ENCODE peak calls at places on chromosomes 12 and 14, in four cellular contexts. E, T, O and A are unnamed samples.

GRCh38 chr12:125861299-125862281 is 796.4 kb downstream of the AACS start:
- DNase-seq in E (peak; percentile 7), T (peak; percentile 87), O (peak; percentile 42), A (peak; percentile 76)

GRCh38 chr12:67034110-67034879 is 234.9 kb upstream of the CAND1 start:
- DNase-seq in O (peak; percentile 52), T (no peak), E (no peak), A (peak; percentile 35)

GRCh38 chr12:6096527-6096926 is 27.9 kb downstream of the VWF start:
- DNase-seq in E (no peak), O (no peak), T (no peak), A (no peak)

GRCh38 chr12:94244165-94245133 is 96.1 kb downstream of the PLXNC1 start:
- DNase-seq in O (peak; percentile 34), E (peak; percentile 52), T (no peak), A (peak; percentile 88)

GRCh38 chr12:17035372-17035771 is 429.4 kb upstream of the LMO3 start:
- DNase-seq in O (no peak), E (no peak), T (no peak), A (no peak)

GRCh38 chr12:79547735-79548347 is 142.9 kb downstream of the PAWR start:
- DNase-seq in E (peak; percentile 43), O (no peak), T (no peak), A (no peak)

GRCh38 chr12:14284189-14284722 is 81.2 kb upstream of the ATF7IP start:
- DNase-seq in E (no peak), O (no peak), T (no peak), A (no peak)

GRCh38 chr14:103194256-103195045 is 71.2 kb downstream of the TNFAIP2 start:
- DNase-seq in O (no peak), E (no peak), T (no peak), A (no peak)

GRCh38 chr12:34398366-34398705 is 376.0 kb downstream of the ALG10 start:
- DNase-seq in O (peak; percentile 16), T (peak; percentile 63), E (peak; percentile 2), A (peak; percentile 28)

GRCh38 chr14:35400707-35401421 is 3.7 kb downstream of the NFKBIA start:
- DNase-seq in T (no peak), O (no peak), E (peak; percentile 33), A (no peak)

GRCh38 chr14:52279405-52279804 is 11.9 kb downstream of the PTGDR start:
- DNase-seq in O (no peak), E (no peak), T (no peak), A (no peak)

GRCh38 chr12:121223283-121223946 is 13.5 kb downstream of the P2RX4 start:
- DNase-seq in O (peak; percentile 52), T (no peak), E (peak; percentile 70), A (peak; percentile 60)

GRCh38 chr12:115869604-115870003 is 407.9 kb downstream of the MED13L start:
- DNase-seq in T (no peak), O (no peak), E (no peak), A (no peak)

GRCh38 chr12:25861226-25861625 is 97.3 kb upstream of the RASSF8 start:
- DNase-seq in O (no peak), E (no peak), T (no peak), A (no peak)

GRCh38 chr12:32918890-32919791 is 22.6 kb upstream of the PKP2 start:
- DNase-seq in T (no peak), E (no peak), O (no peak), A (no peak)

GRCh38 chr14:66507181-66507721 is 696 bp upstream of the GPHN start:
- DNase-seq in O (no peak), E (no peak), T (no peak), A (no peak)

GRCh38 chr14:90508536-90509254 is 111.9 kb downstream of the CALM1 start:
- DNase-seq in E (peak; percentile 85), O (peak; percentile 85), T (no peak), A (peak; percentile 66)

GRCh38 chr14:89805501-89805900 is 149.0 kb downstream of the EFCAB11 start:
- DNase-seq in T (no peak), O (no peak), E (no peak), A (no peak)

GRCh38 chr12:46579474-46579873 is 206.9 kb upstream of the SLC38A2 start:
- DNase-seq in E (no peak), T (no peak), O (no peak), A (no peak)

GRCh38 chr12:108104657-108105056 is 24.4 kb upstream of the WSCD2 start:
- DNase-seq in E (no peak), T (no peak), O (no peak), A (no peak)

GRCh38 chr12:24845615-24846014 is 103.3 kb downstream of the BCAT1 start:
- DNase-seq in T (no peak), O (no peak), E (no peak), A (no peak)

GRCh38 chr12:50066402-50066801 is 9.0 kb downstream of the ASIC1 start:
- DNase-seq in T (peak; percentile 87), O (no peak), E (peak; percentile 32), A (no peak)

GRCh38 chr12:11958216-11959091 is 112.3 kb upstream of the BCL2L14 start:
- DNase-seq in O (no peak), T (no peak), E (no peak), A (no peak)

GRCh38 chr14:24249230-24250021 is 7.0 kb upstream of the TINF2 start:
- DNase-seq in T (no peak), O (no peak), E (peak; percentile 3), A (no peak)

GRCh38 chr14:54589076-54589475 is 22.1 kb downstream of the SAMD4A start:
- DNase-seq in E (no peak), T (no peak), O (no peak), A (no peak)

GRCh38 chr12:89092297-89092696 is 260.0 kb downstream of the DUSP6 start:
- DNase-seq in T (no peak), O (no peak), E (no peak), A (no peak)
- H3K27ac ChIP-seq in T (no peak overlapping the region), O (no peak overlapping the region), E (no peak overlapping the region), A (no peak overlapping the region)

GRCh38 chr14:32449640-32450039 is 120.5 kb downstream of the AKAP6 start:
- DNase-seq in T (no peak), O (no peak), E (no peak), A (no peak)
- H3K27ac ChIP-seq in T (no peak overlapping the region), O (no peak overlapping the region), E (no peak overlapping the region), A (no peak overlapping the region)

GRCh38 chr12:4908694-4909396 is 860 bp upstream of the KCNA1 start:
- DNase-seq in E (no peak), O (no peak), T (no peak), A (no peak)

GRCh38 chr12:4911316-4911994 is 1.8 kb downstream of the KCNA1 start:
- DNase-seq in O (no peak), T (peak; percentile 74), E (no peak), A (no peak)

GRCh38 chr12:4910502-4911315 is 1.0 kb downstream of the KCNA1 start:
- DNase-seq in T (no peak), O (no peak), E (no peak), A (no peak)

GRCh38 chr12:4909397-4909733 is 340 bp upstream of the KCNA1 start:
- DNase-seq in O (no peak), T (peak; percentile 77), E (no peak), A (peak; percentile 72)

GRCh38 chr12:4909734-4910501 is at the start of gene KCNA1:
- DNase-seq in O (no peak), T (peak; percentile 79), E (no peak), A (peak; percentile 74)
- H3K27ac ChIP-seq in O (no peak within 1 kb of the TSS), T (no peak within 1 kb of the TSS), E (no peak within 1 kb of the TSS), A (no peak within 1 kb of the TSS)

DNA sequence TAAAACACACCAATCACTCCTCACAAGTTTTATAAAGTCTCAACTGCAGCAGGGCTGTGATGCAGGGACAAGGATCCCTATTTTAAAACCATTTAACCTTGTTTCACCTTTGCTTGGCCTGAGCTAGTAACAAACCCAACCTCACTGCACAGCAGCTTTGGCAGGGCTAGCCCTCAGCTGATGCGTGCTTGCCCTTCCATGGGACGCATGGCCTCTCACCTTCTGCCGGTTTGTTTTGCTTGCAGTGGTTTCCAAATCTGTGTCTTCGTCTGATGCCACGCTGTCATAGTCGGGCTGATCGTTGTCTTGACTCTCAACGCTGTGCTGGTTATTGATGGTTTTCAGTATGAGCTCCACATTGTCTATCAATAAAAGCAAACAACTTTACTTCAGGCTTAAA is 43.3 kb downstream of the GIT2 start:
- DNase-seq in T (no peak), O (no peak), E (no peak), A (no peak)
- H3K27ac ChIP-seq in T (peak overlapping the region; percentile 32), O (peak overlapping the region; percentile 72), E (no peak overlapping the region), A (peak overlapping the region; percentile 34)

GRCh38 chr12:62691309-62691708 is 224.7 kb downstream of the MON2 start:
- DNase-seq in E (no peak), O (no peak), T (no peak), A (no peak)

GRCh38 chr12:62692884-62693283 is 226.3 kb downstream of the MON2 start:
- DNase-seq in O (no peak), T (no peak), E (no peak), A (no peak)

GRCh38 chr12:62686938-62687337 is 220.3 kb downstream of the MON2 start:
- DNase-seq in T (no peak), E (no peak), O (no peak), A (no peak)

GRCh38 chr12:62693291-62694040 is 226.8 kb downstream of the MON2 start:
- DNase-seq in T (no peak), O (no peak), E (no peak), A (no peak)

DNA sequence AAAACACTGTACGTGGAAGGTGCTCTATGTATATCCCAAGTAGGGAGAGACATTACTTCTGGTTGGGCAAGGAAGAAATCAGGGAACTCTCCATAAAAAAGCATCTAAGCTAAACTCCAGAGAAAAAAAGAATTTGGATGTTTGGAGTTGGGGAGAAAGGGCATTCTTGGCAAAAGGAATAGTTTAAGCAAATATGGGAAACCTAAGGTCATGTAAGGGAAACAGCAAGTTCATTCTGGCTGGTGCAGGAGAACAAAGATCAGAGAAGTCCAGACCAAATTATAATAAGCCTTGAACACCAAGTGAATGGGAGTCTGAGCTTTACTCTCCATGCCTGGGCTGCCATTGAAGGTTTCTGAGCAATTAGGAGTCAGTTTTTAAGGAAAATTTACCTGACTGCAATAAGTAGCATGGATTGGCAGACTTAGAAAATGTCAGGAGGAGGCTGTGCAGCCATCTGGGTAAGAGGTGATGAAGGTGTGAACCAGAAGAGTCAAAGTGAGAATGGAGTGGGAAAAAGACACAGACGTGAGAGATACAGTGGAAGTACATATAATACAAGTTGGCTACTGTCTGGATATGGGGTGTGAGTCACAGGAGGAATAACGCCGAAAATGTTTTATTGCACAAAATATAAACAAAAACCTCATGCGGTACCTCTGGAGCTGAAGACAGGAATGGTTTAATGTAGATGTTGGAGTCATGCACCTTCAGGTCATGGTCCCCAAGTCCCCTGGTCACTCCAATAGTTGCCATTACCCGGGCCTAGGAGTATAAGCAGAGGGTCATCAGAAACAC is 222.6 kb downstream of the MON2 start:
- DNase-seq in T (no peak), E (no peak), O (no peak), A (no peak)
- H3K27ac ChIP-seq in T (no peak overlapping the region), E (no peak overlapping the region), O (no peak overlapping the region), A (no peak overlapping the region)

DNA sequence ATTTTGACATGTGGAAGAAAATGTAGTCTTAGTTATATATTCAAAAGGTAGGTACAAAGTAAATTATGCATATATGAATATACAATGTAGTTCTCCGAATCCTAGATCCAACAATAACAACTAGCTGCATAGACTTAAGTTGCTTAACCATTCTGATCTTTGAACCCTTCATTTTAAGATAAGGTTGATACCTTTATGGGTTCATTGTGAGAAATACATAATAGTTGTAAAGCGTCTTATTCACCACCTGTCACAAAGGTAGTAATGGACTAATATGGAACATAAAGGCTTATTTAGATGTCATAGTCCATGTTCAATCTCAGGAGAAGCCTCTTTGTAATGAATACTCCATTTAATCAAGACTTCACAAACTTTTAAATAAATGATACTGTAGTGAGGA is 263.7 kb downstream of the TMTC2 start:
- DNase-seq in O (no peak), T (no peak), E (no peak), A (no peak)
- H3K27ac ChIP-seq in O (no peak overlapping the region), T (no peak overlapping the region), E (no peak overlapping the region), A (no peak overlapping the region)

GRCh38 chr14:56342419-56342901 is 224.2 kb downstream of the PELI2 start:
- DNase-seq in T (no peak), E (no peak), O (no peak), A (no peak)
- H3K27ac ChIP-seq in T (peak overlapping the region; percentile 39), E (peak overlapping the region; percentile 27), O (peak overlapping the region; percentile 66), A (no peak overlapping the region)